ENCODE peak calls at places on chromosomes 3 and 15, in nine cellular contexts. R, C, N, V, A, B, W, S and D are unnamed samples.

GRCh38 chr3:33887478-33887877 is 89.0 kb downstream of the PDCD6IP start:
- DNase-seq in R (no peak), C (no peak), N (no peak), V (no peak), A (no peak), B (no peak), W (no peak), S (no peak), D (no peak)

GRCh38 chr3:116253511-116253910 is 191.8 kb downstream of the LSAMP start:
- DNase-seq in R (no peak), C (no peak), N (no peak), V (no peak), A (no peak), B (no peak), W (no peak), S (no peak), D (no peak)

GRCh38 chr3:36476274-36476942 is 96.1 kb downstream of the STAC start:
- DNase-seq in R (no peak), C (no peak), N (no peak), V (no peak), A (no peak), B (peak; percentile 14), W (no peak), S (no peak), D (no peak)

GRCh38 chr3:50599716-50600118 is 11.9 kb downstream of the CISH start:
- DNase-seq in R (no peak), C (no peak), N (no peak), V (no peak), A (no peak), B (no peak), W (no peak), S (no peak), D (no peak)

GRCh38 chr3:5187152-5187919 is at the start of gene EDEM1:
- DNase-seq in R (peak; percentile 96), C (peak; percentile 85), N (peak; percentile 88), V (peak; percentile 93), A (peak; percentile 96), B (peak; percentile 99), W (peak; percentile 68), S (peak; percentile 95), D (peak; percentile 71)

GRCh38 chr3:185549111-185549510 is 3.3 kb downstream of the LIPH start:
- DNase-seq in R (peak; percentile 68), C (no peak), N (peak; percentile 98), V (no peak), A (peak; percentile 93), B (peak; percentile 97), W (no peak), S (no peak), D (peak; percentile 55)

GRCh38 chr3:88084006-88084597 is 25.0 kb downstream of the ZNF654 start:
- DNase-seq in R (no peak), C (no peak), N (no peak), V (no peak), A (no peak), B (no peak), W (no peak), S (no peak), D (no peak)

GRCh38 chr3:31486865-31487533 is 45.7 kb upstream of the STT3B start:
- DNase-seq in R (no peak), C (no peak), N (no peak), V (no peak), A (no peak), B (no peak), W (no peak), S (no peak), D (no peak)

GRCh38 chr3:133038089-133038730 is at the start of gene TMEM108:
- DNase-seq in R (peak; percentile 73), C (no peak), N (no peak), V (peak; percentile 83), A (peak; percentile 55), B (peak; percentile 62), W (no peak), S (no peak), D (peak; percentile 58)

GRCh38 chr3:66494964-66495581 is 5.7 kb downstream of the LRIG1 start:
- DNase-seq in R (no peak), C (no peak), N (no peak), V (no peak), A (no peak), B (no peak), W (no peak), S (no peak), D (no peak)

GRCh38 chr3:139970526-139970925 is 35.5 kb downstream of the CLSTN2 start:
- DNase-seq in R (no peak), C (no peak), N (no peak), V (no peak), A (no peak), B (no peak), W (no peak), S (no peak), D (no peak)

GRCh38 chr3:63791974-63792373 is 27.1 kb upstream of the C3orf49 start:
- DNase-seq in R (no peak), C (no peak), N (peak; percentile 65), V (no peak), A (peak; percentile 61), B (peak; percentile 77), W (no peak), S (no peak), D (no peak)

GRCh38 chr3:177852408-177852807 is 655.1 kb upstream of the TBL1XR1 start:
- DNase-seq in R (no peak), C (no peak), N (no peak), V (no peak), A (no peak), B (no peak), W (no peak), S (no peak), D (no peak)

GRCh38 chr15:98850991-98851776 is 156.4 kb downstream of the PGPEP1L start:
- DNase-seq in R (peak; percentile 84), C (peak; percentile 45), N (peak; percentile 57), V (no peak), A (peak; percentile 64), B (peak; percentile 75), W (no peak), S (peak; percentile 81), D (peak; percentile 28)

GRCh38 chr15:27707216-27707710 is 391.9 kb downstream of the OCA2 start:
- DNase-seq in R (no peak), C (no peak), N (no peak), V (no peak), A (no peak), B (no peak), W (no peak), S (no peak), D (no peak)

GRCh38 chr3:140342668-140343067 is 335.2 kb upstream of the TRIM42 start:
- DNase-seq in R (no peak), C (no peak), N (no peak), V (no peak), A (no peak), B (no peak), W (no peak), S (no peak), D (no peak)

GRCh38 chr3:37668431-37668830 is 193.2 kb upstream of the CTDSPL start:
- DNase-seq in R (no peak), C (no peak), N (no peak), V (no peak), A (no peak), B (peak; percentile 7), W (no peak), S (no peak), D (peak; percentile 72)

GRCh38 chr15:51935466-51936118 is 36.0 kb downstream of the LEO1 start:
- DNase-seq in R (no peak), C (no peak), N (no peak), V (no peak), A (no peak), B (no peak), W (peak; percentile 37), S (peak; percentile 72), D (no peak)

GRCh38 chr15:63752075-63752684 is 81.6 kb downstream of the HERC1 start:
- DNase-seq in R (peak; percentile 64), C (no peak), N (peak; percentile 70), V (no peak), A (peak; percentile 34), B (peak; percentile 60), W (no peak), S (peak; percentile 76), D (peak; percentile 5)

GRCh38 chr15:40927497-40928346 is 1.4 kb upstream of the DLL4 start:
- DNase-seq in R (no peak), C (no peak), N (no peak), V (no peak), A (no peak), B (no peak), W (no peak), S (peak; percentile 58), D (no peak)

GRCh38 chr3:102225407-102226132 is 209.2 kb upstream of the ZPLD1 start:
- DNase-seq in R (peak; percentile 33), C (no peak), N (peak; percentile 77), V (no peak), A (peak; percentile 54), B (peak; percentile 60), W (no peak), S (peak; percentile 49), D (peak; percentile 70)

GRCh38 chr15:49495993-49496747 is 73.1 kb downstream of the FGF7 start:
- DNase-seq in R (no peak), C (no peak), N (no peak), V (no peak), A (peak; percentile 19), B (peak; percentile 19), W (no peak), S (no peak), D (no peak)

GRCh38 chr3:129829640-129830039 is 63.9 kb downstream of the TMCC1 start:
- DNase-seq in R (peak; percentile 30), C (no peak), N (peak; percentile 98), V (no peak), A (peak; percentile 82), B (peak; percentile 79), W (no peak), S (peak; percentile 80), D (no peak)

GRCh38 chr3:50600141-50600753 is 11.3 kb downstream of the CISH start:
- DNase-seq in R (no peak), C (no peak), N (no peak), V (no peak), A (no peak), B (no peak), W (no peak), S (no peak), D (no peak)

GRCh38 chr3:168581718-168582332 is 486.1 kb upstream of the GOLIM4 start:
- DNase-seq in R (no peak), C (no peak), N (no peak), V (no peak), A (no peak), B (no peak), W (no peak), S (no peak), D (no peak)

GRCh38 chr3:158532099-158532734 is 38.8 kb upstream of the MLF1 start:
- DNase-seq in R (peak; percentile 23), C (no peak), N (peak; percentile 50), V (no peak), A (peak; percentile 28), B (peak; percentile 51), W (no peak), S (peak; percentile 72), D (peak; percentile 46)

GRCh38 chr15:68130851-68131250 is 74.3 kb downstream of the CALML4 start:
- DNase-seq in R (no peak), C (no peak), N (no peak), V (no peak), A (no peak), B (no peak), W (no peak), S (no peak), D (no peak)

GRCh38 chr15:63715818-63716217 is 117.9 kb downstream of the HERC1 start:
- DNase-seq in R (peak; percentile 13), C (no peak), N (no peak), V (no peak), A (no peak), B (peak; percentile 14), W (no peak), S (no peak), D (no peak)

GRCh38 chr3:149575213-149575961 is 82.4 kb downstream of the WWTR1 start:
- DNase-seq in R (peak; percentile 61), C (no peak), N (peak; percentile 88), V (no peak), A (peak; percentile 96), B (peak; percentile 64), W (no peak), S (no peak), D (peak; percentile 36)

GRCh38 chr3:73352841-73353493 is 271.8 kb downstream of the PDZRN3 start:
- DNase-seq in R (no peak), C (no peak), N (no peak), V (no peak), A (no peak), B (no peak), W (no peak), S (no peak), D (no peak)

GRCh38 chr3:155046935-155047334 is 33.2 kb upstream of the MME start:
- DNase-seq in R (no peak), C (no peak), N (no peak), V (no peak), A (no peak), B (no peak), W (no peak), S (no peak), D (no peak)